ENCODE peak calls at places on chromosomes 12 and 14, in seven cellular contexts. O is substantia nigra, C is adrenal gland, L is GM23338, Y is cardiac muscle cell, P is heart right ventricle, N is astrocyte. F is an unnamed sample.

GRCh38 chr12:131831635-131832041 is 3.4 kb downstream of the MMP17 start:
- DNase-seq in O (no peak), C (no peak), L (no peak), Y (no peak), P (no peak), N (peak), F (peak)

GRCh38 chr12:62605972-62606371 is 139.3 kb downstream of the MON2 start:
- DNase-seq in O (no peak), C (no peak), L (no peak), Y (no peak), P (no peak), N (no peak), F (no peak)

GRCh38 chr12:130792926-130793849 is 45.9 kb downstream of the STX2 start:
- DNase-seq in O (no peak), C (no peak), L (peak), Y (peak), P (no peak), N (no peak), F (no peak)

GRCh38 chr14:105150368-105151111 is 18.0 kb downstream of the JAG2 start:
- DNase-seq in O (no peak), C (no peak), L (no peak), Y (no peak), P (peak), N (no peak), F (no peak)

GRCh38 chr12:85575115-85576096 is 260.8 kb downstream of the RASSF9 start:
- DNase-seq in O (no peak), C (peak), L (peak), Y (peak), P (no peak), N (peak), F (peak)

GRCh38 chr14:32426596-32427408 is 97.7 kb downstream of the AKAP6 start:
- DNase-seq in O (no peak), C (no peak), L (no peak), Y (peak), P (no peak), N (no peak), F (peak)

GRCh38 chr12:116136340-116136739 is 141.2 kb downstream of the MED13L start:
- DNase-seq in O (no peak), C (no peak), L (no peak), Y (no peak), P (no peak), N (peak), F (no peak)

GRCh38 chr14:51056431-51056830 is 38.5 kb downstream of the TRIM9 start:
- DNase-seq in O (no peak), C (no peak), L (no peak), Y (no peak), P (no peak), N (no peak), F (no peak)

GRCh38 chr14:75960219-75960618 is 21.6 kb downstream of the TGFB3 start:
- DNase-seq in O (no peak), C (no peak), L (no peak), Y (no peak), P (no peak), N (no peak), F (no peak)

GRCh38 chr12:90029317-90029716 is 320.7 kb upstream of the ATP2B1 start:
- DNase-seq in O (no peak), C (no peak), L (no peak), Y (no peak), P (no peak), N (no peak), F (no peak)

GRCh38 chr12:63499567-63499966 is 168.7 kb downstream of the DPY19L2 start:
- DNase-seq in O (no peak), C (no peak), L (no peak), Y (no peak), P (no peak), N (no peak), F (no peak)

GRCh38 chr14:95993768-95994592 is 45.2 kb upstream of the C14orf132 start:
- DNase-seq in O (no peak), C (no peak), L (peak), Y (peak), P (no peak), N (peak), F (peak)

GRCh38 chr12:51374346-51374745 is 16.9 kb downstream of the GALNT6 start:
- DNase-seq in O (no peak), C (no peak), L (no peak), Y (no peak), P (no peak), N (no peak), F (no peak)

GRCh38 chr12:124273630-124274029 is 21.3 kb upstream of the RFLNA start:
- DNase-seq in O (no peak), C (no peak), L (peak), Y (peak), P (no peak), N (peak), F (peak)

GRCh38 chr12:57133013-57133569 is 4.8 kb downstream of the LRP1 start:
- DNase-seq in O (no peak), C (no peak), L (peak), Y (no peak), P (no peak), N (peak), F (peak)
- H3K27ac ChIP-seq in O (peak), C (peak), L (peak), Y (peak), P (peak), N (peak), F (peak)

GRCh38 chr14:44107156-44107555 is 399.9 kb downstream of the FSCB start:
- DNase-seq in O (no peak), C (no peak), L (no peak), Y (no peak), P (no peak), N (no peak), F (no peak)

GRCh38 chr14:44112774-44113460 is 394.2 kb downstream of the FSCB start:
- DNase-seq in O (no peak), C (no peak), L (no peak), Y (no peak), P (no peak), N (no peak), F (no peak)

GRCh38 chr14:44108601-44109000 is 398.5 kb downstream of the FSCB start:
- DNase-seq in O (no peak), C (no peak), L (no peak), Y (no peak), P (no peak), N (no peak), F (no peak)

GRCh38 chr14:44113769-44114730 is 393.0 kb downstream of the FSCB start:
- DNase-seq in O (no peak), C (no peak), L (no peak), Y (no peak), P (no peak), N (no peak), F (no peak)

GRCh38 chr14:44109041-44109440 is 398.0 kb downstream of the FSCB start:
- DNase-seq in O (no peak), C (no peak), L (no peak), Y (no peak), P (no peak), N (no peak), F (no peak)
- H3K27ac ChIP-seq in O (no peak), C (no peak), L (no peak), Y (no peak), P (no peak), N (no peak), F (no peak)

DNA sequence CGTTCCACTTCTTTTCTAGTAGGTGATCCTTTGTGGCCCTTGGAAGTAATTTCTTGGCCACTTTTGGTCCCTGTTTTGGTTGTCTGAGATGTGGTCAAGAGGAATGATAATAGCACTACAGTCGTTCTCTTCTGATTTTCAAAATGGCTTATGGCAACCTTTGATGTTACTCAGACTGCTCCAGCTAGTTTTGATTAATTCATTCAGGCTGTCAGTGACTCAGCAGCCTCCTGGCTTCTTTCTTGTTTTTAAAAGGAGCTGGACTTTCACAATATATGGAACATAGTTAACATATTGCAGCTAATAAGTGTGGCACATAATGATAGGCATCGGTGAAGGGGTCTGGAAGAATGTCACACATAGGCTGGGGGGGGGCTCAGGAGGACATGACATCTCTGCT is 47.3 kb downstream of the WDR20 start:
- DNase-seq in O (no peak), C (peak), L (no peak), Y (no peak), P (no peak), N (peak), F (no peak)
- H3K27ac ChIP-seq in O (peak), C (peak), L (peak), Y (peak), P (peak), N (peak), F (no peak)

DNA sequence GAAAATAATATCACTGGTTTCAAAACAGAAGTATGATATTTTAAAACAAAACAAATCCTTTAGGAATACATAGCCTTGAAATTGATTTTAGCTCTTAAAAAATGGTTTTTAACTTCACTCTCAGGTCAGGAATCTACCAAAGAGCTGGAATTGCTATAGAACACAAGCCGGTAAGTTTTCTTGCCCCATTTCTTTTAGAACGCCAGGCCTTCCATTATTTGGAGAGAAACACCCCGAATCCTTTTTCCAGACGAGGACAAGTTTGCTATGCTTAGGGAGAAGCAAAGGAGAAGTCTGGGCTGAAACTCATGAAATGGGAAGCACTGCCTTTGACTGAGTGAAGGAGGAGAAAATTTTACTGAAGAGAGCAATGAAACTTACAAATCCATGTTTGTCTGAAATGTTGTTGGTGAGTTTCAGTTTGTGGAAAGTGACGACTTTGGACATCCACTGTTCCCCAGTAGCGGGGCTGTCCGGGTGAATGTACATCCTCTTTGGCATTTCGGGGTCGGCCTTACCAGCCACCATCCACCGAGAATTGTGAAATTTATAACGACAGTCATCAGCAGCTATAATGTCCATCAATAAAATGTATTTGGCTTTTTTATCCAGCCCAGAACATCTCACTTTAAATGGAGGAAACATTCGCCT is 3.4 kb downstream of the TBX3 start:
- DNase-seq in O (no peak), C (no peak), L (no peak), Y (no peak), P (no peak), N (no peak), F (no peak)
- H3K27ac ChIP-seq in O (no peak), C (peak), L (no peak), Y (no peak), P (peak), N (peak), F (no peak)

DNA sequence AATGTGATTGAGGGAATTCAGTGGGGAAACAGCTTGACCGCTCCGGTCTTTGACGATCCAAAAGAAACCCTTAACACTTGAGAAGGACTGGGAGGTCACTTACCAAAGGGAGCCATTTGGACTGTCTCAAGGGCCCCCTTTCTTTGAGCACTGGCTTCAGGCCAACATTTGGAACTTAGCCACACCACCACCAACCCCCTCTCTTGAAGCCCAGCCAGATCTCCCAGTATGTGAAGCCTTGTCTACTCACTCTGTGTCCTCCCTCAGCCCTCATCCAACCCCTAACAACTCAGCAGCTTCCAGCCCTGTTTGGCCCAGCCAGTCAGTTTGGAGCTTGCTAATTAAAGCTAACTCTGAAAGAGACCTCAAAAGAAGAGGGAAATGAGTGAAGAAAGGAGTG is 3.7 kb upstream of the BLOC1S1 start:
- DNase-seq in O (no peak), C (no peak), L (no peak), Y (no peak), P (peak), N (no peak), F (no peak)
- H3K27ac ChIP-seq in O (no peak), C (no peak), L (no peak), Y (peak), P (peak), N (no peak), F (no peak)

GRCh38 chr12:110277705-110278104 is 3.3 kb upstream of the ATP2A2 start:
- DNase-seq in O (no peak), C (no peak), L (no peak), Y (no peak), P (no peak), N (no peak), F (no peak)
- H3K27ac ChIP-seq in O (no peak), C (no peak), L (no peak), Y (peak), P (no peak), N (no peak), F (no peak)

GRCh38 chr12:11726659-11727058 is 77.2 kb downstream of the ETV6 start:
- DNase-seq in O (no peak), C (no peak), L (no peak), Y (no peak), P (no peak), N (no peak), F (no peak)

GRCh38 chr12:11723993-11724392 is 74.5 kb downstream of the ETV6 start:
- DNase-seq in O (no peak), C (no peak), L (peak), Y (peak), P (no peak), N (peak), F (peak)

GRCh38 chr12:11727133-11727664 is 77.7 kb downstream of the ETV6 start:
- DNase-seq in O (no peak), C (no peak), L (no peak), Y (no peak), P (no peak), N (no peak), F (no peak)

GRCh38 chr12:11724888-11725310 is 75.4 kb downstream of the ETV6 start:
- DNase-seq in O (no peak), C (peak), L (no peak), Y (peak), P (no peak), N (peak), F (no peak)

GRCh38 chr12:11725616-11726015 is 76.1 kb downstream of the ETV6 start:
- DNase-seq in O (no peak), C (no peak), L (no peak), Y (no peak), P (no peak), N (no peak), F (no peak)
- H3K27ac ChIP-seq in O (no peak), C (no peak), L (no peak), Y (peak), P (no peak), N (peak), F (no peak)

DNA sequence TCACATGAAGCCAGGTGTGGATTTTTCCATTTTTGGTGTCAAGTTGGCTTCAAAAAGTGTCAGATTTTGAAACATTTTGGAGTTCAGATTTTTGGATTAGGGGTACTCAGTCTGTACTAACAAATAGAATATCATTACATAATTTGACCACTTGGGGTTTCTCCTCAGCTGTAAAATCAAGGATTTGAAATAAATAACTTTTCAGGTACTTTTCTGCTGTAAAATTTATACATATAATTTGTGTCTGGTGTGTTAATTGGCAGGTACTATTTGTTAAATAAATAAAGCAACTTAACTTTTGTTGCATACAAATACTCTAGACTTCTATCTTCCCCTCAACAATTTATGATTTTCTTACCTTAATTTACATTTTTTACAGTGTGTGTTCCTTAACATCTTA is 234.1 kb upstream of the PRICKLE1 start:
- DNase-seq in O (no peak), C (no peak), L (no peak), Y (no peak), P (no peak), N (no peak), F (no peak)
- H3K27ac ChIP-seq in O (no peak), C (no peak), L (no peak), Y (no peak), P (no peak), N (no peak), F (no peak)

F was measured in SJCRH30.